ENCODE peak calls at places on chromosome 6, in ten cellular contexts. D is cardiac muscle cell, R is tibial nerve, K is small intestine, T is heart right ventricle, C is coronary artery, N is brain microvascular endothelial cell, G is IMR-90, Z is pancreas, U is gastrocnemius medialis. W is an unnamed sample.

GRCh38 chr6:7418238-7418905 is 28.8 kb downstream of the RIOK1 start:
- DNase-seq in D (no peak), R (no peak), K (no peak), T (no peak), C (no peak), N (no peak), G (peak; percentile 21), Z (no peak), U (no peak), W (no peak)

GRCh38 chr6:7143161-7143974 is 35.6 kb downstream of the RREB1 start:
- DNase-seq in D (no peak), R (no peak), K (no peak), T (no peak), C (no peak), N (no peak), G (no peak), Z (peak; percentile 22), U (no peak), W (no peak)

GRCh38 chr6:107490568-107491058 is 696 bp downstream of the SOBP start:
- DNase-seq in D (no peak), R (peak; percentile 17), K (no peak), T (no peak), C (no peak), N (no peak), G (no peak), Z (peak; percentile 14), U (no peak), W (no peak)

GRCh38 chr6:31622678-31623077 is 2.2 kb downstream of the PRRC2A start:
- DNase-seq in D (no peak), R (no peak), K (no peak), T (no peak), C (no peak), N (no peak), G (no peak), Z (no peak), U (no peak), W (no peak)

GRCh38 chr6:142694054-142694453 is 250.9 kb downstream of the HIVEP2 start:
- DNase-seq in D (no peak), R (no peak), K (no peak), T (no peak), C (no peak), N (peak; percentile 80), G (peak; percentile 5), Z (no peak), U (no peak), W (no peak)

GRCh38 chr6:15335385-15335784 is 89.5 kb downstream of the JARID2 start:
- DNase-seq in D (no peak), R (no peak), K (no peak), T (no peak), C (no peak), N (no peak), G (no peak), Z (no peak), U (no peak), W (no peak)

GRCh38 chr6:157607317-157608109 is 215.5 kb upstream of the SNX9 start:
- DNase-seq in D (no peak), R (no peak), K (no peak), T (no peak), C (no peak), N (no peak), G (no peak), Z (no peak), U (no peak), W (no peak)

GRCh38 chr6:107819976-107820551 is 4.0 kb downstream of the SCML4 start:
- DNase-seq in D (peak; percentile 40), R (no peak), K (no peak), T (no peak), C (peak; percentile 40), N (no peak), G (peak; percentile 1), Z (no peak), U (no peak), W (no peak)

GRCh38 chr6:74161380-74161779 is 465.4 kb downstream of the CD109 start:
- DNase-seq in D (no peak), R (no peak), K (no peak), T (no peak), C (no peak), N (no peak), G (peak; percentile 13), Z (no peak), U (no peak), W (no peak)

GRCh38 chr6:74167951-74168350 is 471.9 kb downstream of the CD109 start:
- DNase-seq in D (no peak), R (no peak), K (no peak), T (no peak), C (no peak), N (no peak), G (peak; percentile 5), Z (no peak), U (no peak), W (no peak)

GRCh38 chr6:74167506-74167905 is 471.5 kb downstream of the CD109 start:
- DNase-seq in D (no peak), R (no peak), K (no peak), T (no peak), C (no peak), N (no peak), G (peak; percentile 5), Z (no peak), U (no peak), W (no peak)

GRCh38 chr6:74170118-74170517 is 474.1 kb downstream of the CD109 start:
- DNase-seq in D (no peak), R (no peak), K (no peak), T (no peak), C (no peak), N (peak; percentile 7), G (peak; percentile 99), Z (no peak), U (no peak), W (peak; percentile 98)

DNA sequence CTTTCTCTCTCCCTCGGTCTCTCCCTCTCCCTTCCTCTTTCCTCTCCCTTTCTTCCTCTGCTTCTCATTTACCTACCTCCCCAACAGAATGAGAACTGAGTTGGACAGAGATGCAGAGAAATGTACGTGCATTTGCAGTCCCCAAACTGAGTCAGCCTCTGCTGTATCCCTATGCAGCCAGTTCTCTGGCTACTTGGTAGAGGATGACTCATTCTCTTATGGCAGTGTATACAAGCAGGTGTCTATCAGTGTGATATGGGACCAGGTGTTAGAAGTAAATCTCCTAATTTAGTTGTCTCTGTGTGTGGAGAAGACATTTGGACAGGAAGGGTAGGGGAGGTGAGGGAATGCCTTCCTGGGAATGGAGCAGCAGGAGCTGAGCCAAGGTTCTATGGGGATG is 470.8 kb downstream of the CD109 start:
- DNase-seq in D (no peak), R (no peak), K (no peak), T (no peak), C (no peak), N (no peak), G (peak; percentile 73), Z (no peak), U (no peak), W (no peak)
- H3K27ac ChIP-seq in D (no peak overlapping the region), R (no peak overlapping the region), K (no peak overlapping the region), T (no peak overlapping the region), C (no peak overlapping the region), N (no peak overlapping the region), G (no peak overlapping the region), Z (no peak overlapping the region), U (no peak overlapping the region), W (no peak overlapping the region)

GRCh38 chr6:490251-491037 is 98.9 kb downstream of the IRF4 start:
- DNase-seq in D (no peak), R (no peak), K (no peak), T (no peak), C (no peak), N (no peak), G (no peak), Z (no peak), U (no peak), W (no peak)

GRCh38 chr6:491233-491632 is 99.7 kb downstream of the IRF4 start:
- DNase-seq in D (no peak), R (no peak), K (peak; percentile 16), T (no peak), C (no peak), N (no peak), G (no peak), Z (no peak), U (no peak), W (no peak)

GRCh38 chr6:492816-493414 is 101.4 kb downstream of the IRF4 start:
- DNase-seq in D (no peak), R (no peak), K (no peak), T (no peak), C (no peak), N (no peak), G (no peak), Z (no peak), U (no peak), W (no peak)

GRCh38 chr6:493840-494239 is 102.3 kb downstream of the IRF4 start:
- DNase-seq in D (no peak), R (no peak), K (no peak), T (no peak), C (no peak), N (no peak), G (no peak), Z (no peak), U (no peak), W (no peak)

GRCh38 chr6:492178-492577 is 100.6 kb downstream of the IRF4 start:
- DNase-seq in D (no peak), R (no peak), K (no peak), T (no peak), C (no peak), N (no peak), G (no peak), Z (no peak), U (no peak), W (no peak)
- H3K4me3 ChIP-seq in D (no peak overlapping the region), R (no peak overlapping the region), K (no peak overlapping the region), T (no peak overlapping the region), C (no peak overlapping the region), N (no peak overlapping the region), G (no peak overlapping the region), Z (no peak overlapping the region), U (no peak overlapping the region), W (no peak overlapping the region)

DNA sequence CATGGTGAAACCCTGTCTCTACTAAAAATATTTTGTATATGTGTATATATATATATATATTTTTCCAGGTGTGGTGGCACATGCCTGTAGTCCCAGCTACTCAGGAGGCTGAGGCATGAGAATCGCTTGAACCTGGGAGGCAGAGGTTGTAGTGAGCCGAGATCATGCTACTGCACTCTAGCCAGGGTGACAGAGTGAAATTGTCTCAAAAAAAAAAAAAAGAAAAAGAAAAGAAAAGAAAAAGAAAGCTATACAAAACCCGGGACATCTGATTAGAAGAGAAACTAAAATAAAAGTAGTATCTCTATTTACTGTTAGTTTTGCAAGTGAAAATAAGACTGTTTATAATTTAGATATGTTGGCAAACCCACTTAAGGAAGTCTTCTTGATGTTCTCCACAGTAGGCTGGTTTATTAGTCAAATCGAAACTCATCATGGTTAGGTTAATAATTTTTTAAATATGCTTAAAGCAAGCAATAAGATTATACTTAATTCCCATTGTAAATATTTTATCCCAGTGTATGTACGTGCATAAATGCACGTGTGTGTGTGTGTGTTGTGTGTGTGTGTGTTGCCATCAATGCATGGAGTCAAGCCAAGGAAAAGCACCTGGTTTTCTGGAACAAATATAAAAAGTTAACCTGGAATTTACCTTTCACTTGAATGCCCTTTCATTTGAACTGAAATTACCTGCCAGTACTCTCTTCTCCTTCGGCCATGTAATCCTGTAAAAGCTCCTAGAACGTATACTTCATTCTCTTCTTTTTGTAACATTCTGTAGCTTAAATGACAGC is 7.1 kb downstream of the VNN2 start:
- DNase-seq in D (no peak), R (no peak), K (peak; percentile 25), T (no peak), C (no peak), N (no peak), G (no peak), Z (no peak), U (no peak), W (no peak)
- H3K27ac ChIP-seq in D (no peak overlapping the region), R (no peak overlapping the region), K (no peak overlapping the region), T (no peak overlapping the region), C (no peak overlapping the region), N (no peak overlapping the region), G (no peak overlapping the region), Z (no peak overlapping the region), U (no peak overlapping the region), W (no peak overlapping the region)

GRCh38 chr6:167095888-167096287 is 27.0 kb upstream of the CCR6 start:
- DNase-seq in D (no peak), R (no peak), K (no peak), T (no peak), C (no peak), N (no peak), G (no peak), Z (no peak), U (no peak), W (no peak)
- H3K4me3 ChIP-seq in D (no peak overlapping the region), R (no peak overlapping the region), K (no peak overlapping the region), T (no peak overlapping the region), C (no peak overlapping the region), N (no peak overlapping the region), G (no peak overlapping the region), Z (no peak overlapping the region), U (no peak overlapping the region), W (no peak overlapping the region)

W was measured in AG04450.